ENCODE peak calls at places on chromosome 4, in seven cellular contexts. F, L, W, P, D, E and B are unnamed samples.

GRCh38 chr4:2451821-2452785 is 16.8 kb upstream of the RNF4 start:
- DNase-seq in W (no peak), D (no peak), F (no peak), L (no peak), P (no peak), E (no peak), B (no peak)

GRCh38 chr4:3178351-3178750 is 70.6 kb upstream of the MSANTD1 start:
- DNase-seq in D (no peak), P (no peak), F (no peak), L (no peak), W (no peak), E (no peak), B (no peak)

GRCh38 chr4:158162637-158163036 is 10.2 kb downstream of the GASK1B start:
- DNase-seq in E (no peak), D (no peak), P (no peak), L (no peak), W (no peak), F (peak), B (no peak)

GRCh38 chr4:107825072-107825789 is 499 bp downstream of the SGMS2 start:
- DNase-seq in D (peak), F (peak), W (no peak), L (no peak), P (peak), E (no peak), B (no peak)

GRCh38 chr4:101277661-101278060 is 69.7 kb downstream of the PPP3CA start:
- DNase-seq in L (no peak), E (no peak), P (no peak), D (no peak), W (no peak), F (peak), B (no peak)

GRCh38 chr4:142473960-142474338 is 372.2 kb downstream of the INPP4B start:
- DNase-seq in D (no peak), P (no peak), E (peak), L (no peak), W (no peak), F (no peak), B (no peak)

GRCh38 chr4:39446842-39447573 is 11.7 kb downstream of the RPL9 start:
- DNase-seq in E (no peak), D (peak), W (no peak), F (no peak), P (peak), L (peak), B (no peak)

GRCh38 chr4:37805091-37805490 is 21.4 kb upstream of the PGM2 start:
- DNase-seq in D (no peak), E (no peak), L (no peak), F (no peak), P (no peak), W (no peak), B (no peak)

GRCh38 chr4:33512397-33512796 is 2731.9 kb downstream of the ARAP2 start:
- DNase-seq in P (no peak), W (no peak), L (no peak), E (peak), F (peak), D (no peak), B (no peak)

GRCh38 chr4:43163101-43163792 is 270.7 kb downstream of the GRXCR1 start:
- DNase-seq in E (no peak), F (no peak), D (no peak), L (no peak), P (no peak), W (no peak), B (no peak)

GRCh38 chr4:151098191-151098590 is 1.2 kb upstream of the RPS3A start:
- DNase-seq in L (no peak), P (peak), D (no peak), E (peak), F (no peak), W (no peak), B (no peak)

GRCh38 chr4:115145393-115146160 is 32.2 kb upstream of the NDST4 start:
- DNase-seq in E (peak), D (no peak), L (no peak), F (no peak), P (no peak), W (no peak), B (no peak)

GRCh38 chr4:7366180-7366957 is 68.4 kb downstream of the PSAPL1 start:
- DNase-seq in D (no peak), L (no peak), P (no peak), E (peak), F (no peak), W (no peak), B (no peak)

GRCh38 chr4:124803641-124804040 is 91.1 kb upstream of the ANKRD50 start:
- DNase-seq in E (no peak), L (no peak), P (no peak), D (no peak), W (no peak), F (peak), B (no peak)

GRCh38 chr4:17142232-17142711 is 243.8 kb upstream of the LDB2 start:
- DNase-seq in L (no peak), F (peak), D (no peak), E (no peak), P (no peak), W (no peak), B (no peak)

GRCh38 chr4:144338148-144338547 is 197.6 kb upstream of the GYPA start:
- DNase-seq in W (no peak), P (no peak), L (no peak), D (no peak), E (no peak), F (no peak), B (no peak)

GRCh38 chr4:128782076-128782715 is 27.3 kb upstream of the JADE1 start:
- DNase-seq in W (peak), E (peak), F (no peak), P (no peak), D (no peak), L (peak), B (no peak)

GRCh38 chr4:38753021-38753806 is 29.6 kb downstream of the TLR10 start:
- DNase-seq in E (no peak), F (peak), D (peak), L (no peak), W (no peak), P (peak), B (peak)

GRCh38 chr4:2714071-2714770 is 41.9 kb downstream of the TNIP2 start:
- DNase-seq in P (no peak), D (no peak), E (no peak), L (peak), W (no peak), F (no peak), B (no peak)

GRCh38 chr4:20253799-20254409 is 2.2 kb downstream of the SLIT2 start:
- DNase-seq in F (peak), W (no peak), L (no peak), D (no peak), P (peak), E (no peak), B (no peak)

GRCh38 chr4:68732653-68733466 is 62.4 kb upstream of the UGT2B15 start:
- DNase-seq in P (no peak), L (no peak), D (peak), E (no peak), W (no peak), F (no peak), B (no peak)

GRCh38 chr4:188270273-188271069 is 131.2 kb downstream of the TRIML1 start:
- DNase-seq in E (no peak), F (no peak), D (no peak), L (no peak), W (no peak), P (no peak), B (no peak)

GRCh38 chr4:158529505-158529904 is 7.8 kb downstream of the RXFP1 start:
- DNase-seq in F (no peak), D (no peak), P (no peak), W (no peak), L (no peak), E (no peak), B (no peak)